ENCODE peak calls at places on chromosomes 12 and 14, in six cellular contexts. One of them, this sample, is unnamed.

GRCh38 chr12:68609955-68610434 is 704 bp upstream of the RAP1B start:
- DNase-seq in kidney: no peak
- DNase-seq in cardiac fibroblast: peak
- DNase-seq in tibial artery: no peak
- DNase-seq in neuronal stem cell: no peak
- DNase-seq in K562: no peak
- DNase-seq in this sample: no peak

GRCh38 chr12:103778781-103779180 is 62.3 kb downstream of the NT5DC3 start:
- DNase-seq in tibial artery: no peak
- DNase-seq in kidney: no peak
- DNase-seq in neuronal stem cell: no peak
- DNase-seq in cardiac fibroblast: no peak
- DNase-seq in K562: no peak
- DNase-seq in this sample: no peak

GRCh38 chr14:89303452-89304435 is 113.3 kb downstream of the FOXN3 start:
- DNase-seq in tibial artery: peak
- DNase-seq in neuronal stem cell: no peak
- DNase-seq in kidney: peak
- DNase-seq in K562: no peak
- DNase-seq in cardiac fibroblast: peak
- DNase-seq in this sample: peak

GRCh38 chr12:22974865-22975264 is 349.9 kb downstream of the ETNK1 start:
- DNase-seq in neuronal stem cell: no peak
- DNase-seq in cardiac fibroblast: peak
- DNase-seq in tibial artery: no peak
- DNase-seq in K562: no peak
- DNase-seq in kidney: no peak
- DNase-seq in this sample: peak

GRCh38 chr12:121300083-121300819 is 3.7 kb upstream of the CAMKK2 start:
- DNase-seq in neuronal stem cell: no peak
- DNase-seq in tibial artery: no peak
- DNase-seq in K562: no peak
- DNase-seq in cardiac fibroblast: no peak
- DNase-seq in kidney: no peak
- DNase-seq in this sample: no peak

GRCh38 chr12:128830505-128830893 is 6.7 kb upstream of the SLC15A4 start:
- DNase-seq in K562: no peak
- DNase-seq in kidney: no peak
- DNase-seq in neuronal stem cell: no peak
- DNase-seq in tibial artery: no peak
- DNase-seq in cardiac fibroblast: no peak
- DNase-seq in this sample: no peak

GRCh38 chr12:110010853-110011835 is 11.9 kb downstream of the ANKRD13A start:
- DNase-seq in cardiac fibroblast: no peak
- DNase-seq in K562: no peak
- DNase-seq in tibial artery: no peak
- DNase-seq in kidney: no peak
- DNase-seq in neuronal stem cell: no peak
- DNase-seq in this sample: no peak

GRCh38 chr12:47247418-47247817 is 167.7 kb upstream of the AMIGO2 start:
- DNase-seq in cardiac fibroblast: no peak
- DNase-seq in K562: no peak
- DNase-seq in neuronal stem cell: no peak
- DNase-seq in kidney: no peak
- DNase-seq in tibial artery: no peak
- DNase-seq in this sample: no peak

GRCh38 chr12:93860659-93861373 is 183.6 kb downstream of the CRADD start:
- DNase-seq in neuronal stem cell: no peak
- DNase-seq in cardiac fibroblast: no peak
- DNase-seq in kidney: no peak
- DNase-seq in tibial artery: no peak
- DNase-seq in K562: no peak
- DNase-seq in this sample: no peak

GRCh38 chr12:48184549-48184922 is 1.1 kb downstream of the CCDC184 start:
- DNase-seq in kidney: no peak
- DNase-seq in tibial artery: no peak
- DNase-seq in cardiac fibroblast: no peak
- DNase-seq in neuronal stem cell: no peak
- DNase-seq in K562: no peak
- DNase-seq in this sample: no peak

GRCh38 chr12:112665971-112666370 is 125.6 kb upstream of the RPH3A start:
- DNase-seq in kidney: no peak
- DNase-seq in K562: no peak
- DNase-seq in cardiac fibroblast: no peak
- DNase-seq in neuronal stem cell: no peak
- DNase-seq in tibial artery: no peak
- DNase-seq in this sample: no peak

GRCh38 chr14:49982522-49982951 is 89.7 kb downstream of the ARF6 start:
- DNase-seq in K562: no peak
- DNase-seq in kidney: no peak
- DNase-seq in neuronal stem cell: no peak
- DNase-seq in cardiac fibroblast: peak
- DNase-seq in tibial artery: no peak
- DNase-seq in this sample: peak

GRCh38 chr12:124740691-124741137 is 123.0 kb downstream of the SCARB1 start:
- DNase-seq in tibial artery: peak
- DNase-seq in neuronal stem cell: no peak
- DNase-seq in K562: peak
- DNase-seq in cardiac fibroblast: peak
- DNase-seq in kidney: peak
- DNase-seq in this sample: peak

GRCh38 chr14:85233756-85234545 is 296.0 kb upstream of the FLRT2 start:
- DNase-seq in cardiac fibroblast: peak
- DNase-seq in kidney: no peak
- DNase-seq in K562: no peak
- DNase-seq in tibial artery: no peak
- DNase-seq in neuronal stem cell: no peak
- DNase-seq in this sample: no peak

GRCh38 chr12:3551976-3552725 is 61.1 kb downstream of the PRMT8 start:
- DNase-seq in kidney: no peak
- DNase-seq in K562: no peak
- DNase-seq in neuronal stem cell: no peak
- DNase-seq in tibial artery: no peak
- DNase-seq in cardiac fibroblast: no peak
- DNase-seq in this sample: no peak

GRCh38 chr14:61358812-61359211 is 37.4 kb downstream of the PRKCH start:
- DNase-seq in cardiac fibroblast: peak
- DNase-seq in neuronal stem cell: no peak
- DNase-seq in kidney: no peak
- DNase-seq in K562: no peak
- DNase-seq in tibial artery: no peak
- DNase-seq in this sample: no peak

GRCh38 chr12:92729773-92730305 is 27.1 kb downstream of the PLEKHG7 start:
- DNase-seq in kidney: no peak
- DNase-seq in tibial artery: no peak
- DNase-seq in cardiac fibroblast: no peak
- DNase-seq in K562: no peak
- DNase-seq in neuronal stem cell: no peak
- DNase-seq in this sample: peak

GRCh38 chr12:31832740-31833540 is 104.1 kb upstream of the AMN1 start:
- DNase-seq in neuronal stem cell: no peak
- DNase-seq in K562: no peak
- DNase-seq in tibial artery: no peak
- DNase-seq in cardiac fibroblast: no peak
- DNase-seq in kidney: no peak
- DNase-seq in this sample: no peak

GRCh38 chr12:1929241-1929984 is 11.0 kb upstream of the CACNA2D4 start:
- DNase-seq in cardiac fibroblast: no peak
- DNase-seq in neuronal stem cell: no peak
- DNase-seq in K562: no peak
- DNase-seq in kidney: no peak
- DNase-seq in tibial artery: peak
- DNase-seq in this sample: no peak

DNA sequence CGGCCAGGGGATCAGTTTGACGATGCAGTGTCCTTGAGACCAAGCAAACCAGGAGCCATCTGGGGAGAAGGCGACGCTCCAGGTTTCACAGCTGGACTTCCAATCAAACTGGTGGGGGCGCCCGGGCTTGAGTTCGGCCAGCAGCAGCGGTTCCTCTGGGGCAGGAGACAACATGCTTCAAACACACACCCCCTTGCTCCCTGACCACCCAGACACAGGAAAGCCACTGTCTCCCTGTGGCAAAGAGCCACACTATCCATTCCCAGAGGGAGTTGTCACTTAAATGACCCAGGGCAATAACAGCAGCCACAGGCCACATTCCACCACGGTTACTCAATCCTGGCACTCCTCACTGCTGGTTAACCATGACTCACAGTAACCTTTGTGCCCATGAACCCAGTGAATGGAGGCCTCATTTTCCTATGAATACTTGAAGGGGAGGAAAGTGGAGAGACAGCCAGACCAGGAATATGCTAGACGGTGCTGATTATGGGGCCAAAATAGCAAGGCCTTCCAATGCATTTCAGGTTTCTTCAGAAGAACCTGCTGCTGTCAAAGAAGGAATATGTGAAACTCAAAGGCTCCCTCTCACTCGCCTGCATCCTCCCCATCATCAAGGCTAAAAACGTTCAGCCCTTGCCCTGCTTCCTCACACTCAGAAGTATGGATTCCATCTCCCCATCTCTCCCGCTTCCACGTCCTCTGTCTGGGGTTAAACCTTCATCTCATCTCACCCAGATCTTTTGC is 8.5 kb downstream of the WSB2 start:
- DNase-seq in tibial artery: peak
- DNase-seq in cardiac fibroblast: peak
- DNase-seq in neuronal stem cell: no peak
- DNase-seq in K562: no peak
- DNase-seq in kidney: peak
- DNase-seq in this sample: peak
- H3K4me3 ChIP-seq in tibial artery: peak
- H3K4me3 ChIP-seq in cardiac fibroblast: no peak
- H3K4me3 ChIP-seq in neuronal stem cell: no peak
- H3K4me3 ChIP-seq in K562: no peak
- H3K4me3 ChIP-seq in kidney: no peak
- H3K4me3 ChIP-seq in this sample: peak

GRCh38 chr14:27559848-27560247 is 962.0 kb upstream of the NOVA1 start:
- DNase-seq in K562: no peak
- DNase-seq in tibial artery: no peak
- DNase-seq in cardiac fibroblast: no peak
- DNase-seq in neuronal stem cell: no peak
- DNase-seq in kidney: no peak
- DNase-seq in this sample: no peak
- H3K4me3 ChIP-seq in K562: no peak
- H3K4me3 ChIP-seq in tibial artery: no peak
- H3K4me3 ChIP-seq in cardiac fibroblast: no peak
- H3K4me3 ChIP-seq in neuronal stem cell: no peak
- H3K4me3 ChIP-seq in kidney: no peak
- H3K4me3 ChIP-seq in this sample: no peak

GRCh38 chr12:16349132-16349463 is 1.7 kb downstream of the MGST1 start:
- DNase-seq in cardiac fibroblast: peak
- DNase-seq in neuronal stem cell: no peak
- DNase-seq in tibial artery: peak
- DNase-seq in kidney: no peak
- DNase-seq in K562: peak
- DNase-seq in this sample: peak
- H3K4me3 ChIP-seq in cardiac fibroblast: peak
- H3K4me3 ChIP-seq in neuronal stem cell: peak
- H3K4me3 ChIP-seq in tibial artery: no peak
- H3K4me3 ChIP-seq in kidney: no peak
- H3K4me3 ChIP-seq in K562: peak
- H3K4me3 ChIP-seq in this sample: peak

DNA sequence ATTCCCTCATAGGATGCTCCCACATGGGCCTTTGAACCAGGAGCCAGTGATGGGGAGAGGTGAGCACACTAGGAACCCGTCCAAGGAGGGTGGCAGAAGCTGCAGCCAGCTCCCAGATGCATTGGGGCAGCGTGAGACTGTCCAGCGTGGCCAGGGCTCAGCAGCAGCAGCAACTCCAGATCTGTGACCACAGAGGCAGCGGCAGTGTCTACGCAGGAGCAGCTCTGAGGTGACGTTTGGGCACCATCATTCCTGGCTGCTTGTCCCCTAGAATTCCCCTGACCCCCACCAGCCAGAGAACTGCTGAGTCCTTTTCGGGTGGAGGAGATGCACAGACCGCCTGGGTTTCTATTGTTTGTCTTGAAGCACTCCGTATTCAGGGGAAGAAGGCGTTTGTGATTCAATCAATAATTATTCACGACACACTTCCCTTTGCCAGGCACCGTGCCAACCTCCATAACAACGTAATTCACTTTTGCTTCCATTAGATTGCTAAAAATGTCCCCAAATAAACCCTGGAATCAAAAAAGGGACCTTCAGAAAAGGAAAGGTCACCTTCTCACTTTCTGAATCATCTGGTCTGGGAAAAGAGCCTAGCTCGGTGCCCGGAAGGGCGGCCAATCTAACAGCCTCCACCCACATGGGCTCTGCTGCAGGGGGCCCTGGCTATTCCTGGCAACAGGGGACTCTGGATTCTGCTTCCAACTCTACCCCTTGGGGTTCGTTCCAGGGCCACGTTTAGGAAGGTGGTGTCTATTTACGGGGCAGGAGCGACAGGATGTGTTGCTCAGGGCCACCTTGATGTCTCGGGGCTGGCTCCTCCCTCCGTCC is 11.4 kb upstream of the BDKRB2 start:
- DNase-seq in kidney: peak
- DNase-seq in tibial artery: no peak
- DNase-seq in cardiac fibroblast: no peak
- DNase-seq in K562: no peak
- DNase-seq in neuronal stem cell: no peak
- DNase-seq in this sample: no peak
- H3K4me3 ChIP-seq in kidney: no peak
- H3K4me3 ChIP-seq in tibial artery: no peak
- H3K4me3 ChIP-seq in cardiac fibroblast: no peak
- H3K4me3 ChIP-seq in K562: no peak
- H3K4me3 ChIP-seq in neuronal stem cell: no peak
- H3K4me3 ChIP-seq in this sample: no peak

GRCh38 chr14:56810341-56810740 is at the start of gene OTX2:
- DNase-seq in neuronal stem cell: no peak
- DNase-seq in kidney: no peak
- DNase-seq in cardiac fibroblast: no peak
- DNase-seq in tibial artery: no peak
- DNase-seq in K562: no peak
- DNase-seq in this sample: no peak
- H3K4me3 ChIP-seq in neuronal stem cell: peak
- H3K4me3 ChIP-seq in kidney: no peak
- H3K4me3 ChIP-seq in cardiac fibroblast: no peak
- H3K4me3 ChIP-seq in tibial artery: peak
- H3K4me3 ChIP-seq in K562: no peak
- H3K4me3 ChIP-seq in this sample: no peak

GRCh38 chr14:91946313-91947195 is 940 bp downstream of the FBLN5 start:
- DNase-seq in tibial artery: no peak
- DNase-seq in neuronal stem cell: no peak
- DNase-seq in cardiac fibroblast: peak
- DNase-seq in K562: no peak
- DNase-seq in kidney: no peak
- DNase-seq in this sample: peak
- H3K4me3 ChIP-seq in tibial artery: peak
- H3K4me3 ChIP-seq in neuronal stem cell: peak
- H3K4me3 ChIP-seq in cardiac fibroblast: peak
- H3K4me3 ChIP-seq in K562: no peak
- H3K4me3 ChIP-seq in kidney: peak
- H3K4me3 ChIP-seq in this sample: peak

GRCh38 chr12:69610729-69611128 is at the start of gene LRRC10:
- DNase-seq in cardiac fibroblast: no peak
- DNase-seq in K562: no peak
- DNase-seq in kidney: no peak
- DNase-seq in tibial artery: no peak
- DNase-seq in neuronal stem cell: no peak
- DNase-seq in this sample: no peak
- H3K4me3 ChIP-seq in cardiac fibroblast: no peak
- H3K4me3 ChIP-seq in K562: no peak
- H3K4me3 ChIP-seq in kidney: no peak
- H3K4me3 ChIP-seq in tibial artery: no peak
- H3K4me3 ChIP-seq in neuronal stem cell: peak
- H3K4me3 ChIP-seq in this sample: no peak